ENCODE peak calls at places on chromosomes 1 and 21, in seven cellular contexts. X, C, F, E, L, S and J are unnamed samples.

GRCh38 chr1:175075572-175076568 is 8.2 kb downstream of the TNN start:
- DNase-seq in X (no peak), C (no peak), F (no peak), E (peak), L (no peak), S (peak), J (no peak)

GRCh38 chr1:205375816-205376545 is 19.3 kb upstream of the KLHDC8A start:
- DNase-seq in X (no peak), C (no peak), F (no peak), E (peak), L (no peak), S (peak), J (no peak)

GRCh38 chr1:150472606-150473200 is 14.5 kb upstream of the TARS2 start:
- DNase-seq in X (no peak), C (no peak), F (no peak), E (no peak), L (no peak), S (no peak), J (no peak)

GRCh38 chr1:170305777-170306299 is 160.1 kb downstream of the NTMT2 start:
- DNase-seq in X (no peak), C (no peak), F (no peak), E (no peak), L (no peak), S (no peak), J (no peak)

GRCh38 chr1:60573726-60574409 is 500.3 kb upstream of the C1orf87 start:
- DNase-seq in X (peak), C (no peak), F (no peak), E (peak), L (peak), S (no peak), J (no peak)

GRCh38 chr1:72186733-72187307 is 95.5 kb downstream of the NEGR1 start:
- DNase-seq in X (no peak), C (no peak), F (no peak), E (peak), L (no peak), S (peak), J (no peak)

GRCh38 chr1:81414417-81415087 is 386.2 kb upstream of the ADGRL2 start:
- DNase-seq in X (no peak), C (peak), F (peak), E (no peak), L (peak), S (peak), J (peak)

GRCh38 chr1:11847667-11848445 is at the start of gene NPPA:
- DNase-seq in X (peak), C (no peak), F (no peak), E (no peak), L (peak), S (peak), J (no peak)

GRCh38 chr1:35603941-35604340 is 30.8 kb downstream of the TFAP2E start:
- DNase-seq in X (no peak), C (no peak), F (no peak), E (peak), L (no peak), S (no peak), J (no peak)

GRCh38 chr1:223203011-223203410 is 60.0 kb upstream of the TLR5 start:
- DNase-seq in X (no peak), C (no peak), F (no peak), E (no peak), L (no peak), S (no peak), J (no peak)

GRCh38 chr1:12052008-12052573 is 11.0 kb upstream of the TNFRSF8 start:
- DNase-seq in X (peak), C (no peak), F (no peak), E (peak), L (peak), S (peak), J (peak)

GRCh38 chr1:8078176-8078671 is 52.1 kb upstream of the ERRFI1 start:
- DNase-seq in X (peak), C (no peak), F (no peak), E (peak), L (no peak), S (peak), J (no peak)

GRCh38 chr1:110615548-110616130 is 9.5 kb upstream of the KCNA2 start:
- DNase-seq in X (no peak), C (peak), F (peak), E (peak), L (no peak), S (peak), J (peak)

GRCh38 chr1:91699339-91699970 is 186.5 kb downstream of the TGFBR3 start:
- DNase-seq in X (peak), C (no peak), F (no peak), E (peak), L (peak), S (peak), J (no peak)

GRCh38 chr1:204520834-204521709 is 4.9 kb downstream of the MDM4 start:
- DNase-seq in X (peak), C (no peak), F (no peak), E (peak), L (no peak), S (peak), J (no peak)

GRCh38 chr1:211616231-211617031 is 37.5 kb upstream of the SLC30A1 start:
- DNase-seq in X (no peak), C (peak), F (peak), E (peak), L (no peak), S (no peak), J (peak)

GRCh38 chr1:94688646-94689045 is 131.5 kb upstream of the SLC44A3 start:
- DNase-seq in X (no peak), C (no peak), F (no peak), E (no peak), L (no peak), S (no peak), J (no peak)

GRCh38 chr21:33643658-33644311 is 1.5 kb downstream of the ITSN1 start:
- DNase-seq in X (no peak), C (no peak), F (no peak), E (peak), L (no peak), S (no peak), J (no peak)

GRCh38 chr1:234541281-234541975 is 62.4 kb upstream of the TARBP1 start:
- DNase-seq in X (no peak), C (no peak), F (no peak), E (peak), L (no peak), S (peak), J (no peak)

GRCh38 chr1:16026723-16027484 is 5.1 kb downstream of the CLCNKA start:
- DNase-seq in X (no peak), C (no peak), F (peak), E (no peak), L (peak), S (no peak), J (no peak)

GRCh38 chr1:7617826-7618225 is 153.3 kb upstream of the VAMP3 start:
- DNase-seq in X (no peak), C (no peak), F (no peak), E (no peak), L (no peak), S (no peak), J (no peak)

GRCh38 chr1:228335406-228336307 is 71.0 kb downstream of the TRIM11 start:
- DNase-seq in X (no peak), C (no peak), F (no peak), E (no peak), L (no peak), S (no peak), J (peak)

GRCh38 chr1:169853335-169853734 is 40.4 kb downstream of the SCYL3 start:
- DNase-seq in X (no peak), C (no peak), F (no peak), E (no peak), L (no peak), S (no peak), J (no peak)

GRCh38 chr1:194420706-194421105 is 1234.3 kb upstream of the B3GALT2 start:
- DNase-seq in X (no peak), C (peak), F (no peak), E (no peak), L (no peak), S (no peak), J (no peak)

GRCh38 chr1:152347116-152347728 is 12.6 kb downstream of the FLG2 start:
- DNase-seq in X (peak), C (no peak), F (no peak), E (peak), L (peak), S (peak), J (no peak)

GRCh38 chr1:60745444-60745843 is 336.9 kb upstream of the NFIA start:
- DNase-seq in X (no peak), C (no peak), F (no peak), E (no peak), L (no peak), S (no peak), J (no peak)

GRCh38 chr1:197677752-197678295 is 97.5 kb downstream of the DENND1B start:
- DNase-seq in X (no peak), C (no peak), F (no peak), E (no peak), L (no peak), S (no peak), J (no peak)

GRCh38 chr1:95561244-95561840 is 327.3 kb downstream of the RWDD3 start:
- DNase-seq in X (no peak), C (no peak), F (no peak), E (no peak), L (no peak), S (no peak), J (no peak)

GRCh38 chr1:44747878-44748277 is 8.2 kb downstream of the KIF2C start:
- DNase-seq in X (no peak), C (no peak), F (no peak), E (no peak), L (no peak), S (no peak), J (no peak)

GRCh38 chr1:98761238-98761637 is 99.7 kb downstream of the SNX7 start:
- DNase-seq in X (no peak), C (no peak), F (no peak), E (no peak), L (no peak), S (no peak), J (no peak)

GRCh38 chr1:13749543-13750307 is 49.7 kb downstream of the PRDM2 start:
- DNase-seq in X (no peak), C (peak), F (peak), E (peak), L (no peak), S (peak), J (peak)

GRCh38 chr1:69221492-69221990 is 346.2 kb upstream of the LRRC7 start:
- DNase-seq in X (no peak), C (no peak), F (no peak), E (no peak), L (no peak), S (no peak), J (no peak)

GRCh38 chr1:41658444-41659158 is 174.1 kb upstream of the EDN2 start:
- DNase-seq in X (no peak), C (no peak), F (no peak), E (no peak), L (no peak), S (no peak), J (no peak)

GRCh38 chr1:184035719-184036516 is 1.6 kb downstream of the COLGALT2 start:
- DNase-seq in X (no peak), C (no peak), F (no peak), E (no peak), L (no peak), S (no peak), J (peak)

GRCh38 chr1:228100822-228101613 is 2.1 kb downstream of the C1orf35 start:
- DNase-seq in X (no peak), C (peak), F (peak), E (no peak), L (no peak), S (no peak), J (no peak)

GRCh38 chr1:174996474-174996873 is 3.3 kb upstream of the CACYBP start:
- DNase-seq in X (no peak), C (no peak), F (no peak), E (peak), L (no peak), S (peak), J (no peak)

GRCh38 chr1:158819461-158820443 is 11.4 kb upstream of the MNDA start:
- DNase-seq in X (no peak), C (no peak), F (no peak), E (peak), L (no peak), S (no peak), J (no peak)

GRCh38 chr1:17639703-17640340 is 100.3 kb downstream of the ARHGEF10L start:
- DNase-seq in X (no peak), C (no peak), F (no peak), E (no peak), L (no peak), S (no peak), J (no peak)

GRCh38 chr1:9763914-9764313 is 59.9 kb downstream of the CLSTN1 start:
- DNase-seq in X (no peak), C (no peak), F (no peak), E (no peak), L (no peak), S (no peak), J (no peak)

GRCh38 chr1:9761855-9762254 is 61.9 kb downstream of the CLSTN1 start:
- DNase-seq in X (no peak), C (no peak), F (no peak), E (no peak), L (no peak), S (no peak), J (no peak)

GRCh38 chr1:9759939-9760338 is 63.8 kb downstream of the CLSTN1 start:
- DNase-seq in X (no peak), C (no peak), F (no peak), E (no peak), L (no peak), S (no peak), J (no peak)

GRCh38 chr1:9758559-9759121 is 65.1 kb downstream of the CLSTN1 start:
- DNase-seq in X (no peak), C (no peak), F (no peak), E (no peak), L (no peak), S (no peak), J (no peak)

GRCh38 chr1:9760824-9761223 is 62.9 kb downstream of the CLSTN1 start:
- DNase-seq in X (no peak), C (no peak), F (no peak), E (no peak), L (no peak), S (no peak), J (no peak)
- H3K4me3 ChIP-seq in X (no peak), C (no peak), F (no peak), E (no peak), L (no peak), S (no peak), J (no peak)

DNA sequence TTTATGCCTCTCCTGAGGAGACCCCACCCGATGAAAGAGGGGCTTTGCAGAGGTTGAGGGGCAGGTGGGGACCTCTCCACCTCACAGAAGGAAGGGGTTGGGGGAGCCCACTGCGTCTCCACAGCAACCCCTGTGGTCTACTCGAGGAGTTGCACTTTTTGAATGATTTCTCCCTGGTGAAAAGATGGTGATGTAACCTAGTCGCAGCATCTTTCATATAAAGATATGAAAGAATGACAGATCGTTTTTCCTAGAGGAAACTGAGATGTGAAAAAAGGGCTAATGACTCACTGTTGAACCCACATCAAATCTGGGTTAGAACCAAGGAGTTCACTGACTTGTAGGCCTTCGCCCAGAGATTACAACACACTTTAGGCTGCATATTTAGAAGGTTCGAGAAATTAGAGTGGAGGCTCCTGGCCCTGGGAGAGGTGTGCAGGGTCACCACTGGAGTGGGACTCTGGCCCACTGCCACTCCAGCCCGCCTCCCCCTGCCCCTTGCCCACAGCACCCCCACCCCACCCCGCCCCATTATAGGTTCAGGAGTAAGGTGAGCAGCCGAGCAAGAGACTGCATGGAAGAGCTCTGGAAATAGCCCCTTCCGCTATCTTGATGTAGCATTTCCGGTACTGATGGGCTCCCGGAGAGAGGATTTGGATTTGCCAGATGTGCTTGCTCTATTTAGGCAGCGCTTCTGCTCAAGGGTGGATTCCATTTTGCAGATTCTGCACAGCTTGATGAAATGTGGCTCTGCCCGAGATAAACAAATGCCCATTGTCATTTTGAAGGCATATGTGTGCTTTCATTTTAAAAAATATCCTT is 6.7 kb downstream of the TGFB2 start:
- DNase-seq in X (no peak), C (no peak), F (no peak), E (peak), L (no peak), S (peak), J (peak)
- H3K4me3 ChIP-seq in X (peak), C (no peak), F (peak), E (peak), L (peak), S (peak), J (peak)

DNA sequence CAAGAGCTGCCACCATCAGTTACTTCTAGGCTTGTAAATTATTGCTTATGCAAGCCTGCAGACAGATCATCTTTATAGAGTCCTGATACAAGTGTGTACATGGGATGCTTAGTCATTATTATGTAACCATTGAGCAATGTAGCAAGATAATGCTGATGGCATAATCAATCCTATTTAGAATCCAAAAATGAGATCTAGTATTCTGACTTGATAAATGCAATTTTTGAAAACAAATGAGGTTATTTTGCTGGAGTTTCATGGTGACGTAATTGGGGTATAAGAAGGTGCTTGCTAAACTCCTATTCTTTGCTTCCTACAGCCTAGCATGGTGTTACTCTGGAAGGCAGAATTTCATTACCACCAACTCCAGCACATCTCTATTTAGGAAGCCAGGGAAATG is 801.7 kb upstream of the PRMT6 start:
- DNase-seq in X (peak), C (no peak), F (no peak), E (peak), L (no peak), S (no peak), J (no peak)
- H3K4me3 ChIP-seq in X (no peak), C (no peak), F (no peak), E (no peak), L (no peak), S (no peak), J (no peak)

GRCh38 chr1:5649166-5649551 is 343.1 kb downstream of the NPHP4 start:
- DNase-seq in X (no peak), C (no peak), F (no peak), E (no peak), L (no peak), S (no peak), J (no peak)

GRCh38 chr1:5651496-5651895 is 340.7 kb downstream of the NPHP4 start:
- DNase-seq in X (no peak), C (no peak), F (no peak), E (no peak), L (no peak), S (no peak), J (no peak)

GRCh38 chr1:5651027-5651410 is 341.2 kb downstream of the NPHP4 start:
- DNase-seq in X (no peak), C (no peak), F (no peak), E (no peak), L (no peak), S (no peak), J (no peak)

GRCh38 chr1:5649795-5650194 is 342.4 kb downstream of the NPHP4 start:
- DNase-seq in X (no peak), C (no peak), F (no peak), E (no peak), L (no peak), S (no peak), J (no peak)

GRCh38 chr1:5650283-5651026 is 341.8 kb downstream of the NPHP4 start:
- DNase-seq in X (no peak), C (no peak), F (no peak), E (no peak), L (no peak), S (no peak), J (no peak)
- H3K4me3 ChIP-seq in X (no peak), C (no peak), F (no peak), E (no peak), L (no peak), S (no peak), J (no peak)

GRCh38 chr21:45187646-45188045 is 100.0 kb downstream of the POFUT2 start:
- DNase-seq in X (no peak), C (no peak), F (no peak), E (no peak), L (no peak), S (no peak), J (no peak)
- H3K4me3 ChIP-seq in X (no peak), C (no peak), F (no peak), E (no peak), L (no peak), S (no peak), J (no peak)

GRCh38 chr1:156675715-156676311 is 1.4 kb downstream of the NES start:
- DNase-seq in X (peak), C (no peak), F (no peak), E (peak), L (no peak), S (peak), J (no peak)

GRCh38 chr1:156680056-156680455 is 2.8 kb upstream of the NES start:
- DNase-seq in X (no peak), C (no peak), F (no peak), E (no peak), L (no peak), S (no peak), J (no peak)

GRCh38 chr1:156676450-156676819 is 772 bp downstream of the NES start:
- DNase-seq in X (no peak), C (no peak), F (no peak), E (peak), L (no peak), S (no peak), J (no peak)

GRCh38 chr1:156676820-156677615 is at the start of gene NES:
- DNase-seq in X (no peak), C (no peak), F (no peak), E (peak), L (no peak), S (peak), J (peak)

GRCh38 chr1:156677616-156678596 is 699 bp upstream of the NES start:
- DNase-seq in X (no peak), C (no peak), F (peak), E (peak), L (no peak), S (peak), J (peak)
- H3K4me3 ChIP-seq in X (peak), C (no peak), F (peak), E (no peak), L (peak), S (peak), J (peak)

GRCh38 chr1:23438545-23438944 is 14.0 kb upstream of the TCEA3 start:
- DNase-seq in X (no peak), C (no peak), F (no peak), E (no peak), L (no peak), S (no peak), J (no peak)

GRCh38 chr1:23436520-23437354 is 12.2 kb upstream of the TCEA3 start:
- DNase-seq in X (no peak), C (no peak), F (peak), E (no peak), L (no peak), S (no peak), J (no peak)

GRCh38 chr1:23433122-23433521 is 8.6 kb upstream of the TCEA3 start:
- DNase-seq in X (no peak), C (no peak), F (no peak), E (no peak), L (no peak), S (no peak), J (no peak)

GRCh38 chr1:23434260-23434775 is 9.8 kb upstream of the TCEA3 start:
- DNase-seq in X (no peak), C (no peak), F (no peak), E (no peak), L (no peak), S (no peak), J (no peak)

DNA sequence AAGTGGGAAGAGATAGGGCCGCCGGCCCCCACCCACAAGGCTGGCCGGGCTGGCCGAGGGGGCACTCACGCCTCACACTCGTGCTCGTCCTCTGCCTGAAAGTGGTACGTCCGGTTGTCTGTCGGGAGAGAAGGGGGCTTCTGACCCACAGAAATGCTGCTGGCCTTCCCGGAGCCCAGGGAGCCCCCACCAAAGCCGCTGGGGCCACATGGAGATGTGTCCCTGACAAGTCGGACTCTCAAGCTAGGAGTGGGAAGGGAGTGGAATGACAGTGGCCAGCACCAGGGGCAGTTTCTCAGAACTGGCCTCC is 12.8 kb upstream of the TCEA3 start:
- DNase-seq in X (no peak), C (no peak), F (no peak), E (no peak), L (no peak), S (no peak), J (no peak)
- H3K4me3 ChIP-seq in X (no peak), C (no peak), F (no peak), E (no peak), L (no peak), S (no peak), J (no peak)